ENCODE peak calls at places on chromosomes 3 and 15, in six cellular contexts. One of them, this sample, is unnamed.

GRCh38 chr15:65077981-65078352 is 1.4 kb downstream of the KBTBD13 start:
- DNase-seq in T-cell: peak
- DNase-seq in NCI-H1105 treated with DMSO at 0.1 percent for 48 hours: no peak
- DNase-seq in stimulated activated CD8-positive, alpha-beta memory T cell treated with anti-CD3 and anti-CD28 coated beads, Interleukin-4, amount 100 ng/mL, for 1 hour: peak
- DNase-seq in progenitor cell of endocrine pancreas: peak
- DNase-seq in NAMALWA: no peak
- DNase-seq in this sample: no peak

GRCh38 chr3:69084668-69085542 is at the start of gene ARL6IP5:
- DNase-seq in T-cell: peak
- DNase-seq in NCI-H1105 treated with DMSO at 0.1 percent for 48 hours: peak
- DNase-seq in stimulated activated CD8-positive, alpha-beta memory T cell treated with anti-CD3 and anti-CD28 coated beads, Interleukin-4, amount 100 ng/mL, for 1 hour: peak
- DNase-seq in progenitor cell of endocrine pancreas: peak
- DNase-seq in NAMALWA: peak
- DNase-seq in this sample: peak

GRCh38 chr3:72586694-72587093 is 261.6 kb downstream of the SHQ1 start:
- DNase-seq in T-cell: no peak
- DNase-seq in NCI-H1105 treated with DMSO at 0.1 percent for 48 hours: no peak
- DNase-seq in stimulated activated CD8-positive, alpha-beta memory T cell treated with anti-CD3 and anti-CD28 coated beads, Interleukin-4, amount 100 ng/mL, for 1 hour: no peak
- DNase-seq in progenitor cell of endocrine pancreas: no peak
- DNase-seq in NAMALWA: no peak
- DNase-seq in this sample: no peak

GRCh38 chr15:95733931-95734330 is 596.6 kb upstream of the NR2F2 start:
- DNase-seq in T-cell: no peak
- DNase-seq in NCI-H1105 treated with DMSO at 0.1 percent for 48 hours: no peak
- DNase-seq in stimulated activated CD8-positive, alpha-beta memory T cell treated with anti-CD3 and anti-CD28 coated beads, Interleukin-4, amount 100 ng/mL, for 1 hour: no peak
- DNase-seq in progenitor cell of endocrine pancreas: no peak
- DNase-seq in NAMALWA: no peak
- DNase-seq in this sample: no peak

GRCh38 chr15:89003865-89004725 is 84.2 kb upstream of the ABHD2 start:
- DNase-seq in T-cell: no peak
- DNase-seq in NCI-H1105 treated with DMSO at 0.1 percent for 48 hours: no peak
- DNase-seq in stimulated activated CD8-positive, alpha-beta memory T cell treated with anti-CD3 and anti-CD28 coated beads, Interleukin-4, amount 100 ng/mL, for 1 hour: no peak
- DNase-seq in progenitor cell of endocrine pancreas: no peak
- DNase-seq in NAMALWA: peak
- DNase-seq in this sample: no peak

GRCh38 chr3:154898398-154898797 is 181.7 kb upstream of the MME start:
- DNase-seq in T-cell: no peak
- DNase-seq in NCI-H1105 treated with DMSO at 0.1 percent for 48 hours: no peak
- DNase-seq in stimulated activated CD8-positive, alpha-beta memory T cell treated with anti-CD3 and anti-CD28 coated beads, Interleukin-4, amount 100 ng/mL, for 1 hour: no peak
- DNase-seq in progenitor cell of endocrine pancreas: no peak
- DNase-seq in NAMALWA: no peak
- DNase-seq in this sample: no peak

GRCh38 chr3:39499651-39500273 is 32.3 kb downstream of the MOBP start:
- DNase-seq in T-cell: no peak
- DNase-seq in NCI-H1105 treated with DMSO at 0.1 percent for 48 hours: no peak
- DNase-seq in stimulated activated CD8-positive, alpha-beta memory T cell treated with anti-CD3 and anti-CD28 coated beads, Interleukin-4, amount 100 ng/mL, for 1 hour: no peak
- DNase-seq in progenitor cell of endocrine pancreas: no peak
- DNase-seq in NAMALWA: no peak
- DNase-seq in this sample: no peak

GRCh38 chr15:97728791-97729190 is 231.7 kb upstream of the ARRDC4 start:
- DNase-seq in T-cell: no peak
- DNase-seq in NCI-H1105 treated with DMSO at 0.1 percent for 48 hours: no peak
- DNase-seq in stimulated activated CD8-positive, alpha-beta memory T cell treated with anti-CD3 and anti-CD28 coated beads, Interleukin-4, amount 100 ng/mL, for 1 hour: no peak
- DNase-seq in progenitor cell of endocrine pancreas: no peak
- DNase-seq in NAMALWA: no peak
- DNase-seq in this sample: no peak

GRCh38 chr15:86403914-86404583 is 324.4 kb downstream of the AGBL1 start:
- DNase-seq in T-cell: no peak
- DNase-seq in NCI-H1105 treated with DMSO at 0.1 percent for 48 hours: no peak
- DNase-seq in stimulated activated CD8-positive, alpha-beta memory T cell treated with anti-CD3 and anti-CD28 coated beads, Interleukin-4, amount 100 ng/mL, for 1 hour: no peak
- DNase-seq in progenitor cell of endocrine pancreas: no peak
- DNase-seq in NAMALWA: no peak
- DNase-seq in this sample: no peak

GRCh38 chr3:66140106-66140505 is 80.7 kb upstream of the SLC25A26 start:
- DNase-seq in T-cell: no peak
- DNase-seq in NCI-H1105 treated with DMSO at 0.1 percent for 48 hours: no peak
- DNase-seq in stimulated activated CD8-positive, alpha-beta memory T cell treated with anti-CD3 and anti-CD28 coated beads, Interleukin-4, amount 100 ng/mL, for 1 hour: no peak
- DNase-seq in progenitor cell of endocrine pancreas: no peak
- DNase-seq in NAMALWA: no peak
- DNase-seq in this sample: no peak

GRCh38 chr3:171351676-171352075 is 108.5 kb downstream of the TNIK start:
- DNase-seq in T-cell: no peak
- DNase-seq in NCI-H1105 treated with DMSO at 0.1 percent for 48 hours: peak
- DNase-seq in stimulated activated CD8-positive, alpha-beta memory T cell treated with anti-CD3 and anti-CD28 coated beads, Interleukin-4, amount 100 ng/mL, for 1 hour: no peak
- DNase-seq in progenitor cell of endocrine pancreas: no peak
- DNase-seq in NAMALWA: no peak
- DNase-seq in this sample: no peak

GRCh38 chr3:2536575-2536974 is 437.9 kb downstream of the CNTN4 start:
- DNase-seq in T-cell: no peak
- DNase-seq in NCI-H1105 treated with DMSO at 0.1 percent for 48 hours: no peak
- DNase-seq in stimulated activated CD8-positive, alpha-beta memory T cell treated with anti-CD3 and anti-CD28 coated beads, Interleukin-4, amount 100 ng/mL, for 1 hour: no peak
- DNase-seq in progenitor cell of endocrine pancreas: no peak
- DNase-seq in NAMALWA: no peak
- DNase-seq in this sample: no peak

This sample was measured in cerebellar nuclear complex.